ENCODE peak calls at places on chromosomes 11 and 22, in six cellular contexts. C is osteocyte, X is activated B cell treated with CpG ODN at 0.5 μM for 24 hours, Q is fibroblast of the aortic adventitia, I is GM23338, W is tibial nerve. E is an unnamed sample.

GRCh38 chr11:66881436-66881835 is 24.6 kb downstream of the LRFN4 start:
- DNase-seq in C (no peak), X (no peak), Q (no peak), I (no peak), W (no peak), E (no peak)

GRCh38 chr11:117748771-117749540 is 48.1 kb downstream of the DSCAML1 start:
- DNase-seq in C (no peak), X (no peak), Q (no peak), I (no peak), W (no peak), E (no peak)

GRCh38 chr11:67507242-67507890 is 596 bp downstream of the CDK2AP2 start:
- DNase-seq in C (no peak), X (no peak), Q (peak), I (peak), W (peak), E (peak)

GRCh38 chr11:72752088-72752914 is at the start of gene ARAP1:
- DNase-seq in C (no peak), X (peak), Q (peak), I (peak), W (peak), E (peak)

GRCh38 chr11:114228401-114229061 is 67.7 kb upstream of the NNMT start:
- DNase-seq in C (no peak), X (no peak), Q (no peak), I (no peak), W (no peak), E (peak)

GRCh38 chr11:125250316-125250870 is 85.8 kb downstream of the PKNOX2 start:
- DNase-seq in C (no peak), X (no peak), Q (no peak), I (no peak), W (no peak), E (no peak)

GRCh38 chr11:61518032-61518795 is 9.7 kb downstream of the LRRC10B start:
- DNase-seq in C (no peak), X (no peak), Q (no peak), I (no peak), W (no peak), E (no peak)

GRCh38 chr11:21895686-21896085 is 297.2 kb upstream of the ANO5 start:
- DNase-seq in C (no peak), X (no peak), Q (no peak), I (no peak), W (no peak), E (no peak)

GRCh38 chr22:22201185-22201924 is 43.2 kb upstream of the VPREB1 start:
- DNase-seq in C (no peak), X (peak), Q (no peak), I (peak), W (no peak), E (no peak)

GRCh38 chr22:28706845-28707244 is 27.2 kb upstream of the TTC28 start:
- DNase-seq in C (no peak), X (no peak), Q (no peak), I (no peak), W (no peak), E (no peak)

GRCh38 chr11:65787649-65788622 is 1.1 kb downstream of the OVOL1 start:
- DNase-seq in C (no peak), X (no peak), Q (no peak), I (peak), W (no peak), E (no peak)

GRCh38 chr22:35971418-35972119 is 57.1 kb downstream of the RBFOX2 start:
- DNase-seq in C (peak), X (no peak), Q (peak), I (no peak), W (no peak), E (no peak)

GRCh38 chr11:2088284-2088683 is 50.9 kb downstream of the IGF2 start:
- DNase-seq in C (no peak), X (no peak), Q (no peak), I (no peak), W (no peak), E (no peak)

GRCh38 chr11:2089536-2090165 is 49.5 kb downstream of the IGF2 start:
- DNase-seq in C (no peak), X (no peak), Q (peak), I (peak), W (no peak), E (no peak)

GRCh38 chr11:2090172-2091111 is 48.7 kb downstream of the IGF2 start:
- DNase-seq in C (no peak), X (no peak), Q (no peak), I (no peak), W (no peak), E (no peak)

GRCh38 chr11:2091112-2091746 is 48.0 kb downstream of the IGF2 start:
- DNase-seq in C (no peak), X (no peak), Q (no peak), I (no peak), W (no peak), E (no peak)

DNA sequence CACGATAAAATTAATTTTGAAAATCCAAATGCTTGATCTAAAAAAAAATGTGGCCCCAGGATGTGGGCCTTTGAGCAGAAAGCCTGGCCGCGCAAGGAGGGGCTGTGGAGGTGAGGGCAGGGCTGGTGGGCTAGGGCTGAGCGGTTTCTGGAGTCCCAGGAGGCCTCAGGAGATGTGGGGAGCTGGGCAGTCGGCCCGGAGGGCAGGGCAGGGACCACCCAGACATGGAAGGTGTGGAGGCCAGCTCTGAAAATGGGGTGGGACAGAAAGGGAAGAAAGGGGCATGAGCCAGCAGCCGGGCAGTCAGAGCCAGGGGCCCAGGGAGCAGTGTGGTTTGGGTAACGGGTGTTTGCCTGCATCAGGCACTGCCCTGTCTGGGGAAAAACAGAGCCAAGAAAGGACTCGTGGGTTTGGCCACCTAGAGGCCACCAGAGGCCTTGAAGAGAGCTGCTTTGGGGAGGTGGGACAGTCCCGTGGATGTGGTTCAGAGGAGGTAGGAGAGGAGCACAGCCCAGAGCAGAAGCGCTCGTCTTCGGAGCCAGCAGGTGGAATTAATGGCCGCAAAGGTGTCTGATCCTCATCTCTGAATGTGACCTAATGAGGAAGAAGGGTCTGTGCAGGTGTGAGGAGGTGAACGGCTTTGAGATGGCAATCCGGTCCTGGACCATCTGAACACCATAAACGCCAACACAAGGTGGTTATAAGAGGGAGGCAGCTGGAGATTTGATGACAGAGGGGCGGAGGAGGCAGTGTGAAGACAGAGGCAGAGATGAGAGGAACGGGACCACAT is 50.2 kb downstream of the IGF2 start:
- DNase-seq in C (peak), X (no peak), Q (no peak), I (peak), W (no peak), E (no peak)
- TF ChIP-seq CTCF in C (no peak), X (no peak), Q (peak), I (no peak), W (no peak), E (no peak)

GRCh38 chr11:101863361-101863760 is 51.4 kb upstream of the CEP126 start:
- DNase-seq in C (no peak), X (no peak), Q (peak), I (no peak), W (no peak), E (no peak)

GRCh38 chr11:101860694-101861371 is 54.0 kb upstream of the CEP126 start:
- DNase-seq in C (no peak), X (no peak), Q (peak), I (peak), W (no peak), E (peak)

GRCh38 chr11:101864098-101864497 is 50.7 kb upstream of the CEP126 start:
- DNase-seq in C (no peak), X (no peak), Q (no peak), I (no peak), W (no peak), E (no peak)

GRCh38 chr11:101866619-101867491 is 48.0 kb upstream of the CEP126 start:
- DNase-seq in C (no peak), X (no peak), Q (peak), I (no peak), W (no peak), E (no peak)

DNA sequence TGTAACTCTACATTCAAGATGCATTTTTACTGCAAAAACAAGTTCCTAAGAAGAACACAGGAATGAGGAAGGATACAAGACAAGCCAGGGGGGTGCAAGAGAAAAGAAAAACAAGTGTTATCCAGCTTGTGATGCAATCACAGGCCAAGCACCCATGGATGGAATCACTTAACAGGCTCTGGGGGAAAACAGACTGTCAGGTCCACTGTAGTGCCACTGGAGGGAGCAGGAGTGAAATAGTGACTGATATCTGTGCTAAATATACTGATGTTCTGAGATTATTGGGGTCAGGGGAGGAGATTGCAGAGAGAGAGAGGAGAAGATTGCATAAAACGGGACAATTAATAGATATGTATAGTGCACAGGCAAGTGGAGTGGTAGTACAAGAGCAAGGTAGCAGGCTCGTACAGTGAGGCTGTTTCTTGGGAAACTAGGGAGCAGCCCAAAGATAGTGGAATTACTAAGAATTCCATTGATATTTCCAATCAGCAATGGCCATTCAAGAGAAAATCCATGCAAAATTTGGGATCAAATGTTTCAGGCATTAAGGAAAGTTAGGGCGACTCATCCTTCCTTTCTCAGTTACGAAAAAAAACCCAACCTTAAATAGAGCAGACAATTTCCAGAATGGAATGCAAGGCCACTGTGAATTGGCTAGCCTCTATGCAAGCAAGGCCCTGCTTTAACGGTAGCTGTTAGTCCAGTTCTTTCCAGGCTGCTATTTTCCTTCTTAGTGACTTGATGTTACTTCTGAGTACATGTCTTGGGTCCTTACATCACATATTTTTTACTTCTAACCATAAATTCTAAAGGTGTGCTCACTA is 52.2 kb upstream of the CEP126 start:
- DNase-seq in C (no peak), X (no peak), Q (peak), I (peak), W (no peak), E (no peak)
- TF ChIP-seq CTCF in C (peak), X (no peak), Q (peak), I (peak), W (peak), E (peak)

DNA sequence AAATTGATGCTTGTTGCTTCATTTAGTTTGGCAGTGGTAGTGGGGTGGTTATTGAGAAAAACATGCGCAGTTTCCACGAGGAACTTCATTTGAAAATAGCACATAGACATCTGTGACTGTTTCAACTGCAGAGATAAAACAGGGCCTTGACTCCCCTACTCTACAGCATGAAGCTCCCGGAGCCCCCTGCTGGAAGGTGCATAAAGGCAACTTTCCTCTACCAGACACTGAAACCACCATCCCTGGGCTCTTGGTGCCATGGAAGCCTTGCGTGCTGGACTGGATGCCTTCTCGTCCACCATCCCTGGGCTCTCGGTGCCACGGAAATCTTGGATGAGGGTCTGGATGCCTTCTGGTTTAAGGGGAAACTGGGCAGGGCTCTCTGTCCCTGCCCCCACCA is 195.8 kb downstream of the CSNK2A3 start:
- DNase-seq in C (no peak), X (no peak), Q (peak), I (peak), W (no peak), E (no peak)
- TF ChIP-seq CTCF in C (peak), X (no peak), Q (peak), I (peak), W (peak), E (peak)

GRCh38 chr11:44258190-44258489 is 51.8 kb downstream of the ALX4 start:
- DNase-seq in C (peak), X (no peak), Q (no peak), I (no peak), W (no peak), E (no peak)
- TF ChIP-seq CTCF in C (no peak), X (no peak), Q (no peak), I (no peak), W (no peak), E (no peak)

GRCh38 chr11:18172686-18173085 is at the start of gene MRGPRX4:
- DNase-seq in C (no peak), X (no peak), Q (no peak), I (no peak), W (no peak), E (no peak)
- TF ChIP-seq CTCF in C (no peak), X (no peak), Q (no peak), I (no peak), W (no peak), E (no peak)

DNA sequence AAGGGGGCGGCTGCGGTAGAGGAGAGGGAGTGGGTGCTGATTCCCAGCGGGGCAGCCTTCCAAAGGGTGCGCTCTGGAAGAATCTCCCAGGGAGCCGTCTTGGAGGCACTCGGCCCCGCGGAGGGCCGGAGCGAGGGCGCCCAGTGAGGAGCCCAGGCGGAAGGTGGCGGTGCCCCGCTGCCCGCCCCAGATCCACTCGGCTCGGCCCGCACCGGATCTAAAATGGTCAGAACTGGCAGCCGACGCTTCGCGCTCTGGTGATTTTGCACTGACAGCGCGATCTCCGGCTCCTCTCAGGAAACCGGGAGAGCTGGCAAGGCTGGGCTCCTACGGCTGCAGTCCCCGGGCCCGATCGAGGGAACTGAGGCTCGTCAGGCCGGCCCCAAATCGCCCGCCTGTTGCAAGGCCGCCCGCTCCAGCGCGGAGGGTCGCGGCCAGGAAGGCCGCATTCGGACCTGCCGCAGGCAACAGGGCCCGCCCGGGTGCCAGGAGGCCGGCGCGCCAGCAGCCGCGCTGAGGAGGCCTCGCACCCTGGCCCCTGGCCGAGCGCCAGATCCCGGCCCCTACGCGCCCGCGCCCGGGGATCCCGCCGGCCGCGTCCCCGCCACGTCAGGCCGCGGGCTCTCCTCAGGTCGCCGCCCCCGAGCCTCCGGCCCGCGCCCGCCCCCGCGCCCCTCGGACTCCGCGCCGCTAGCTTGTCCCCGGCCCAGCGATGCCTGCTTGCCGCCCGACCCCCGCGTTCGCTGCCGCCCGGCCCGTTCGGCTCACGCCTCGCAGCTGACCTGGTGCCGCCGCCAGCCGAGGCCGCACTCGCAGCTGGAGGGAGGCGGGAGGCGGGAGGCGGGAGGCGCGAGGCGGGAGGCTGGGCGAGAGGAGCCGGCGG is at the start of gene KLHL22:
- DNase-seq in C (no peak), X (no peak), Q (peak), I (peak), W (no peak), E (no peak)
- TF ChIP-seq CTCF in C (no peak), X (no peak), Q (no peak), I (no peak), W (no peak), E (no peak)

DNA sequence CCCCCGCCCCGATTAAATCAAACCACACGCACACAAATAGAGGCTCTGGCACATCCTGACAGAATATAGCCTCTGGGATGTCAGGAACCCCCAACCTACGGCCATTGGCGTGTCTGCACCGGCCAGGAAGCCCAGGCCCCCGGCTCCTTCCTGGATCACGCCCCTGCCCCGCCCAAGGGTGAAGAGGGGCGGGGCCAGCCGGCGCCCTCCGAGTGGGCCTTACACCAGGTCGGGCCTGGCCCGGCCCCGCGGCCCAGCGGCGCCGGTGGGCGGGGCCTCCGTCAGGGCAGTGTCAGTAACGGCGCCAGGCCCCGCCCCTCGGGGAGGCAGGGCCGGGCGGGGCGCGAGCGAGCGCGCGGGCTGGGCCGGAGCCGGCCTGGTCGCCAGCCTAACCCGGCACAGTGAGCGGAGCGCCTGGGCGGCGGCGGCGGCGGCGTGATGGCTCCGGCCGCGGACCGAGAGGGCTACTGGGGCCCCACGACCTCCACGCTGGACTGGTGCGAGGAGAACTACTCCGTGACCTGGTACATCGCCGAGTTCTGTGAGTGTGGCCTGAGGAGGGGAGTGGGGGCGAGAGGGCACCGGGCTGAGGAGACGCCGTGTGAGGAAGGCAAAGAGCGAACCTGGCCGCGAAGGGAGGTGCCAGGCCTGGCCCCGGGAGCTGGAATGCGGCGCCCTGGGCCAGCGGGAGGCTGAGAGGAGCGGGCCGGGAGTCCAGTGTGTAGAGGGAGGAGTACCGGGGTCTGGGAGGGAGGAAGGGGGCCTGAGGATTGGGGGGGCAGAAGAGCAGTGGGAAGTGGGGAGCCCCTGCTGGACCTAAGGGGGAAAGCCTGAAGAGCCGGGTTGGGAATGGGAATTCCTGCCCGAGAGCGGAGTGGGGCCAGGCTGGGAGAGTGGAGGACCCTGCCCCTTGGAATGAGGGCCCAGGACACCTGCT is at the start of gene ACER3:
- DNase-seq in C (peak), X (peak), Q (peak), I (peak), W (peak), E (peak)
- TF ChIP-seq CTCF in C (peak), X (no peak), Q (peak), I (peak), W (peak), E (no peak)

DNA sequence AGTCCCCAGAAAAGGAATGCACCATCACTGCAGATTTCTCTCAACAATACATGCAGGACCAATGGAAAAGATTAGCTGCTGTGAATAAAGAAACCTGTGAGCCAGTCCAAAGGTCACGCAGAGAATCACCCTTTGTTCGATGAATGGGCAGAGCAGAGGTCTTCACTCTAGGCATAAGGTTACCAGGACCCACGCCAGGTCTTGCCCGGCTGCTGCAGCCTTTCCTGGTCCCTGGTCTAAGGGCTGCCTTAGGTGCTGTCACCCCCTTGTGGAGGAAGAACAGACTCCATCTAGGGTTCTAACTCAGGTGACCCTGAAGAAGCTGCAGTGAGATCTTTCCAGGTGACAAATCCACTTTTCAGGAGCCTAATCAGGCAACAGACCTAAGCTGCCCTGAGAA is 29.0 kb upstream of the NAP1L4 start:
- DNase-seq in C (no peak), X (no peak), Q (peak), I (peak), W (no peak), E (no peak)
- TF ChIP-seq CTCF in C (peak), X (no peak), Q (peak), I (peak), W (peak), E (peak)

DNA sequence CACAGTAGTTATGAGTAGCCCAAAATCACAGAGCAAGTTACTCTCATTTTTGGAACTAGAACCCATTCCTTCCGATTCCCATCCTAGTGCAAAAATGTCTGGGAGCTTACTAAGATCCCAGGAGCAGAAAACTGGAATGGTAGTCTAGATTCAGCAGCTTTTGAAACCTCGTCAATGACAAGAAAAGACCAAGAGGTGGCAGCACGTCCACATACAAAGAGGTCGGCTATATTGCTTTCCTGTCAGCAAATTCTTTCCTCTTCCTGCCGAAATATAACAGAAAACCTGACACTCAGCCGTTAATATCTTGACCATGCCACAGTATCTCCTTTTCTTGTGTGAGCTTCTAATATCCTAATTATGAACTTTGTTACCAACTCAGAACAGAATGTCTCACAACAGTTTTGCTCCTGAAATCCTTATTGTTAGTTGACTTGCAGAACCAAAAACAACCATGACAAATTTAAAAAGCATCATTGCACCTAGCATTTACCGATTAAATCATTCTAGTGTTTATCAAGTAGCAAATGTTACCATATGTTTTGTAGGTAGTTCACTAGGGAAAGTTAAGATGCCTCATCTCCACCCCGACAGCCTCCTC is 92.8 kb upstream of the OR9G4 start:
- DNase-seq in C (no peak), X (no peak), Q (peak), I (peak), W (no peak), E (no peak)
- TF ChIP-seq CTCF in C (peak), X (no peak), Q (peak), I (peak), W (peak), E (peak)